ENCODE peak calls at places on chromosome 6, in six cellular contexts. S, G, V, R, Z and K are unnamed samples.

GRCh38 chr6:103893082-103893481 is 966.6 kb downstream of the HACE1 start:
- DNase-seq in Z (no peak), G (no peak), V (peak; percentile 50), R (no peak), S (no peak), K (no peak)

GRCh38 chr6:81105998-81106397 is 646.5 kb downstream of the TENT5A start:
- DNase-seq in S (no peak), R (no peak), G (no peak), Z (no peak), V (no peak), K (peak; percentile 48)

GRCh38 chr6:132132911-132133639 is 181.9 kb upstream of the CCN2 start:
- DNase-seq in V (peak; percentile 83), G (peak; percentile 85), S (peak; percentile 56), Z (no peak), R (no peak), K (no peak)

GRCh38 chr6:51959744-51960383 is 127.5 kb downstream of the PKHD1 start:
- DNase-seq in Z (peak; percentile 60), G (peak; percentile 59), S (peak; percentile 91), V (peak; percentile 60), R (peak; percentile 85), K (no peak)

GRCh38 chr6:153001767-153002612 is 519 bp downstream of the MTRF1L start:
- DNase-seq in G (no peak), R (no peak), Z (no peak), V (peak; percentile 59), S (no peak), K (no peak)

GRCh38 chr6:27889628-27890315 is 22.4 kb downstream of the OR2B2 start:
- DNase-seq in G (no peak), S (no peak), R (no peak), V (no peak), Z (no peak), K (no peak)

GRCh38 chr6:127303917-127304316 is 37.3 kb downstream of the RNF146 start:
- DNase-seq in S (no peak), G (no peak), Z (no peak), R (no peak), V (no peak), K (no peak)

GRCh38 chr6:137092018-137092417 is 47.3 kb upstream of the IL20RA start:
- DNase-seq in V (no peak), R (no peak), Z (no peak), G (no peak), S (no peak), K (no peak)

GRCh38 chr6:21137708-21138358 is 455.7 kb upstream of the SOX4 start:
- DNase-seq in G (peak; percentile 44), Z (peak; percentile 47), R (no peak), S (peak; percentile 6), V (peak; percentile 35), K (no peak)

GRCh38 chr6:34147906-34148701 is 2.2 kb upstream of the GRM4 start:
- DNase-seq in S (no peak), Z (no peak), V (no peak), G (no peak), R (peak; percentile 45), K (peak; percentile 43)

GRCh38 chr6:36308514-36308913 is 28.2 kb downstream of the BNIP5 start:
- DNase-seq in S (no peak), G (no peak), Z (no peak), R (no peak), V (no peak), K (no peak)

GRCh38 chr6:5302220-5302946 is 41.1 kb downstream of the FARS2 start:
- DNase-seq in Z (no peak), G (peak; percentile 8), V (no peak), S (no peak), R (no peak), K (no peak)

GRCh38 chr6:92114797-92115196 is 1304.6 kb downstream of the EPHA7 start:
- DNase-seq in S (no peak), R (no peak), V (no peak), Z (peak; percentile 37), G (no peak), K (no peak)

GRCh38 chr6:73249998-73250397 is 13.0 kb downstream of the KHDC1 start:
- DNase-seq in R (no peak), Z (no peak), V (no peak), S (no peak), G (no peak), K (no peak)

GRCh38 chr6:52483671-52484003 is 63.5 kb downstream of the EFHC1 start:
- DNase-seq in Z (no peak), V (no peak), R (no peak), S (no peak), G (no peak), K (no peak)

GRCh38 chr6:157198425-157199279 is 124.7 kb downstream of the TMEM242 start:
- DNase-seq in G (peak; percentile 13), Z (peak; percentile 76), V (no peak), S (peak; percentile 29), R (no peak), K (no peak)

GRCh38 chr6:29723666-29724588 is 693 bp downstream of the HLA-F start:
- DNase-seq in G (no peak), S (no peak), Z (no peak), R (peak; percentile 83), V (peak; percentile 5), K (peak; percentile 92)

GRCh38 chr6:36701401-36701991 is 3.9 kb downstream of the RAB44 start:
- DNase-seq in Z (no peak), G (no peak), R (no peak), V (no peak), S (peak; percentile 32), K (no peak)

GRCh38 chr6:37783831-37784584 is 35.5 kb upstream of the ZFAND3 start:
- DNase-seq in Z (peak; percentile 51), S (no peak), V (peak; percentile 38), G (no peak), R (peak; percentile 66), K (peak; percentile 87)

GRCh38 chr6:15495375-15495901 is 167.4 kb downstream of the DTNBP1 start:
- DNase-seq in V (no peak), Z (peak; percentile 84), R (no peak), S (no peak), G (no peak), K (no peak)

GRCh38 chr6:155273438-155273837 is 9.6 kb downstream of the CLDN20 start:
- DNase-seq in Z (peak; percentile 71), R (no peak), G (peak; percentile 93), S (no peak), V (peak; percentile 88), K (peak; percentile 74)

GRCh38 chr6:131636880-131637792 is at the start of gene ENPP3:
- DNase-seq in S (no peak), G (peak; percentile 13), R (no peak), V (no peak), Z (peak; percentile 37), K (no peak)

GRCh38 chr6:158121335-158121734 is 46.7 kb downstream of the SERAC1 start:
- DNase-seq in V (no peak), S (no peak), Z (no peak), R (no peak), G (no peak), K (no peak)

GRCh38 chr6:42783177-42783875 is 1.5 kb downstream of the BICRAL start:
- DNase-seq in G (peak; percentile 59), Z (peak; percentile 72), V (peak; percentile 54), R (peak; percentile 80), S (peak; percentile 68), K (peak; percentile 93)

GRCh38 chr6:151002562-151002961 is 137.1 kb downstream of the MTHFD1L start:
- DNase-seq in V (no peak), G (peak; percentile 78), R (no peak), S (no peak), Z (peak; percentile 87), K (no peak)

GRCh38 chr6:150813993-150814359 is 51.5 kb upstream of the MTHFD1L start:
- DNase-seq in R (no peak), V (peak; percentile 22), G (peak; percentile 43), Z (peak; percentile 17), S (peak; percentile 87), K (peak; percentile 63)

GRCh38 chr6:158654960-158655485 is 5.2 kb downstream of the SYTL3 start:
- DNase-seq in S (no peak), R (no peak), Z (peak; percentile 85), G (peak; percentile 79), V (no peak), K (peak; percentile 81)

GRCh38 chr6:54878705-54879104 is 32.1 kb downstream of the FAM83B start:
- DNase-seq in S (peak; percentile 69), R (no peak), Z (peak; percentile 20), V (no peak), G (peak; percentile 10), K (no peak)

DNA sequence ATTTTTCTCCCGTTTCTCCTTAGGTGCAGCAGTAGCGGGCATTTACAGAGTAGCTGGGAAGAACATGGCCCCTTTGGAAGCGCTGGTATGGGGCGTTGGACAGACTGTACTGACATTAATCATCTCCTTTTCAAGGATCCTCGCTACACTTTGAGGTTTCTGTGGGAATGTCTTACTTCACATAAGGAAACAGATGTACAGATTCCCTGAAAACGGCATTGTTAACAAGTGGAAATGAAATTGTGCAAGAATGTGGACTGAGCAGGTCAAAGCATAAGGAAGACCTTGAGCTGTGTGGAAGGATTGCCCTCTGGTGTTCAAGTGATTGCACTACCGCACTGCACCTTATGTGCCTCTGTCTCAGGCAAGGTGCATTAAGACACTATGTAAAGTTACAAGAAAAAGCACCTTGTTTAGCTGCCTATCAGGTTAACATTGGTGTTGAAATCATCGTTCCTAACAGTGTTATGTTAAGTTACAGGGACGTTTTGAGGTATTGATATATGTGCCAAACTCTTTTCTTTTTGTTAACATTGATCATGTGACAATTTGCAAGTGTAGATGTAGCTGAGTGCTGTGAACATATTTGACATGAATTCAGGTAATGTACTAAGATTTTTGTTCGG is 38.0 kb downstream of the TMEM170B start:
- DNase-seq in R (peak; percentile 56), G (peak; percentile 84), V (peak; percentile 84), Z (peak; percentile 85), S (peak; percentile 85), K (no peak)
- H2AFZ ChIP-seq in R (no peak overlapping the region), G (peak overlapping the region; percentile 53), V (peak overlapping the region; percentile 64), Z (peak overlapping the region; percentile 50), S (peak overlapping the region; percentile 62), K (peak overlapping the region; percentile 58)

GRCh38 chr6:114053791-114054190 is 82.8 kb upstream of the HDAC2 start:
- DNase-seq in G (no peak), Z (no peak), S (no peak), R (no peak), V (no peak), K (no peak)
- H2AFZ ChIP-seq in G (no peak overlapping the region), Z (no peak overlapping the region), S (no peak overlapping the region), R (no peak overlapping the region), V (no peak overlapping the region), K (peak overlapping the region; percentile 42)

GRCh38 chr6:129732034-129732433 is 22.1 kb upstream of the ARHGAP18 start:
- DNase-seq in G (no peak), V (no peak), Z (no peak), R (no peak), S (no peak), K (no peak)
- H2AFZ ChIP-seq in G (no peak overlapping the region), V (peak overlapping the region; percentile 79), Z (peak overlapping the region; percentile 54), R (no peak overlapping the region), S (peak overlapping the region; percentile 32), K (peak overlapping the region; percentile 64)

GRCh38 chr6:41575598-41575997 is 29.4 kb downstream of the FOXP4 start:
- DNase-seq in R (no peak), Z (no peak), V (no peak), S (no peak), G (no peak), K (no peak)

GRCh38 chr6:41577356-41577864 is 31.2 kb downstream of the FOXP4 start:
- DNase-seq in R (no peak), Z (no peak), S (no peak), V (no peak), G (no peak), K (no peak)

GRCh38 chr6:41578714-41579610 is 32.8 kb downstream of the FOXP4 start:
- DNase-seq in Z (peak; percentile 43), R (peak; percentile 80), V (no peak), S (peak; percentile 44), G (peak; percentile 33), K (no peak)

GRCh38 chr6:41576667-41577066 is 30.5 kb downstream of the FOXP4 start:
- DNase-seq in S (no peak), G (no peak), R (no peak), Z (no peak), V (no peak), K (no peak)

GRCh38 chr6:41577865-41578713 is 31.9 kb downstream of the FOXP4 start:
- DNase-seq in R (no peak), Z (peak; percentile 57), S (peak; percentile 89), G (peak; percentile 51), V (peak; percentile 46), K (peak; percentile 91)
- H2AFZ ChIP-seq in R (peak overlapping the region; percentile 82), Z (peak overlapping the region; percentile 74), S (peak overlapping the region; percentile 79), G (peak overlapping the region; percentile 82), V (peak overlapping the region; percentile 68), K (peak overlapping the region; percentile 49)